ENCODE peak calls at places on chromosomes 6 and 20, in seven cellular contexts. X, Y, K, Z, I, U and G are unnamed samples.

GRCh38 chr20:51554538-51555165 is 12.1 kb upstream of the NFATC2 start:
- DNase-seq in X (peak; percentile 41), Y (no peak), I (no peak), K (peak; percentile 86), U (no peak), Z (peak; percentile 90), G (no peak)

GRCh38 chr20:3209023-3209945 is at the start of gene ITPA:
- DNase-seq in K (peak; percentile 60), Y (peak; percentile 81), U (peak; percentile 52), Z (peak; percentile 62), X (no peak), I (peak; percentile 40), G (peak; percentile 29)

GRCh38 chr20:19937651-19938420 is 79.3 kb upstream of the NAA20 start:
- DNase-seq in U (no peak), I (no peak), Z (no peak), K (no peak), X (no peak), Y (no peak), G (no peak)

GRCh38 chr6:91669154-91669903 is 1082.5 kb upstream of the MAP3K7 start:
- DNase-seq in I (no peak), K (no peak), U (peak; percentile 87), X (no peak), Y (no peak), Z (no peak), G (no peak)

GRCh38 chr6:24332306-24332705 is 25.6 kb downstream of the DCDC2 start:
- DNase-seq in Y (no peak), X (peak; percentile 49), U (no peak), Z (no peak), K (no peak), I (no peak), G (peak; percentile 100)

GRCh38 chr6:70162972-70163371 is 139.9 kb downstream of the COL9A1 start:
- DNase-seq in X (no peak), U (no peak), Z (no peak), I (no peak), Y (no peak), K (no peak), G (no peak)

GRCh38 chr20:46786566-46786965 is 77.1 kb downstream of the SLC2A10 start:
- DNase-seq in X (no peak), I (no peak), Z (no peak), U (no peak), K (no peak), Y (no peak), G (no peak)

GRCh38 chr6:22877946-22878705 is 308.8 kb downstream of the HDGFL1 start:
- DNase-seq in U (no peak), Y (no peak), Z (peak; percentile 98), X (no peak), K (peak; percentile 57), I (no peak), G (peak; percentile 61)

GRCh38 chr6:17054647-17055046 is 47.2 kb upstream of the STMND1 start:
- DNase-seq in X (no peak), K (no peak), Y (no peak), U (no peak), Z (no peak), I (no peak), G (peak; percentile 3)

GRCh38 chr6:39128106-39128505 is 13.1 kb upstream of the SAYSD1 start:
- DNase-seq in K (no peak), X (no peak), U (no peak), Y (no peak), Z (no peak), I (no peak), G (no peak)